ENCODE peak calls at places on chromosomes 5 and 9, in four cellular contexts. One of them, this sample, is unnamed.

GRCh38 chr9:13360188-13360587 is 80.7 kb upstream of the MPDZ start:
- DNase-seq in CD8-positive, alpha-beta memory T cell: no peak
- DNase-seq in A549: no peak
- DNase-seq in AG04450: no peak
- DNase-seq in this sample: no peak

GRCh38 chr9:134585746-134586706 is 55.6 kb upstream of the COL5A1 start:
- DNase-seq in AG04450: no peak
- DNase-seq in CD8-positive, alpha-beta memory T cell: no peak
- DNase-seq in A549: peak
- DNase-seq in this sample: no peak

GRCh38 chr9:116928283-116928682 is 241.2 kb downstream of the TRIM32 start:
- DNase-seq in AG04450: no peak
- DNase-seq in A549: no peak
- DNase-seq in CD8-positive, alpha-beta memory T cell: no peak
- DNase-seq in this sample: no peak

GRCh38 chr9:84841915-84842314 is 172.4 kb downstream of the NTRK2 start:
- DNase-seq in CD8-positive, alpha-beta memory T cell: no peak
- DNase-seq in A549: no peak
- DNase-seq in AG04450: no peak
- DNase-seq in this sample: no peak

GRCh38 chr5:135139397-135140134 is 105.5 kb upstream of the PITX1 start:
- DNase-seq in AG04450: peak
- DNase-seq in A549: peak
- DNase-seq in CD8-positive, alpha-beta memory T cell: no peak
- DNase-seq in this sample: no peak

GRCh38 chr9:97547098-97547829 is 45.8 kb downstream of the TMOD1 start:
- DNase-seq in AG04450: no peak
- DNase-seq in CD8-positive, alpha-beta memory T cell: no peak
- DNase-seq in A549: no peak
- DNase-seq in this sample: no peak

GRCh38 chr5:3024976-3025375 is 273.5 kb upstream of the IRX2 start:
- DNase-seq in CD8-positive, alpha-beta memory T cell: no peak
- DNase-seq in AG04450: no peak
- DNase-seq in A549: no peak
- DNase-seq in this sample: no peak

GRCh38 chr9:101433229-101433628 is 2.3 kb downstream of the ALDOB start:
- DNase-seq in AG04450: no peak
- DNase-seq in CD8-positive, alpha-beta memory T cell: no peak
- DNase-seq in A549: no peak
- DNase-seq in this sample: no peak

GRCh38 chr5:179294131-179294780 is 51.0 kb downstream of the ADAMTS2 start:
- DNase-seq in AG04450: no peak
- DNase-seq in CD8-positive, alpha-beta memory T cell: peak
- DNase-seq in A549: no peak
- DNase-seq in this sample: no peak

GRCh38 chr9:70817306-70817705 is 304.1 kb downstream of the TRPM3 start:
- DNase-seq in CD8-positive, alpha-beta memory T cell: no peak
- DNase-seq in A549: no peak
- DNase-seq in AG04450: no peak
- DNase-seq in this sample: no peak

GRCh38 chr9:37309136-37309535 is 113.4 kb upstream of the GRHPR start:
- DNase-seq in AG04450: no peak
- DNase-seq in A549: no peak
- DNase-seq in CD8-positive, alpha-beta memory T cell: no peak
- DNase-seq in this sample: no peak

GRCh38 chr9:128927731-128928411 is 7.1 kb downstream of the PHYHD1 start:
- DNase-seq in CD8-positive, alpha-beta memory T cell: peak
- DNase-seq in A549: peak
- DNase-seq in AG04450: no peak
- DNase-seq in this sample: peak

GRCh38 chr5:1171340-1171941 is 30.0 kb upstream of the SLC6A19 start:
- DNase-seq in AG04450: no peak
- DNase-seq in A549: no peak
- DNase-seq in CD8-positive, alpha-beta memory T cell: peak
- DNase-seq in this sample: no peak

GRCh38 chr9:138053996-138054752 is 176.6 kb downstream of the CACNA1B start:
- DNase-seq in AG04450: no peak
- DNase-seq in CD8-positive, alpha-beta memory T cell: no peak
- DNase-seq in A549: peak
- DNase-seq in this sample: no peak

GRCh38 chr5:140883927-140884697 is 2.2 kb downstream of the PCDHA13 start:
- DNase-seq in CD8-positive, alpha-beta memory T cell: no peak
- DNase-seq in AG04450: no peak
- DNase-seq in A549: no peak
- DNase-seq in this sample: no peak

GRCh38 chr9:33942471-33943083 is 106.1 kb downstream of the UBAP2 start:
- DNase-seq in CD8-positive, alpha-beta memory T cell: no peak
- DNase-seq in A549: peak
- DNase-seq in AG04450: peak
- DNase-seq in this sample: no peak

GRCh38 chr9:4861145-4861544 is 68.4 kb downstream of the RCL1 start:
- DNase-seq in AG04450: no peak
- DNase-seq in CD8-positive, alpha-beta memory T cell: no peak
- DNase-seq in A549: no peak
- DNase-seq in this sample: no peak

GRCh38 chr5:109191153-109191558 is 218.6 kb downstream of the PJA2 start:
- DNase-seq in CD8-positive, alpha-beta memory T cell: no peak
- DNase-seq in A549: no peak
- DNase-seq in AG04450: no peak
- DNase-seq in this sample: no peak

GRCh38 chr5:140073296-140073695 is 30.2 kb upstream of the NRG2 start:
- DNase-seq in A549: no peak
- DNase-seq in CD8-positive, alpha-beta memory T cell: no peak
- DNase-seq in AG04450: no peak
- DNase-seq in this sample: peak

GRCh38 chr5:122311888-122312669 is at the start of gene SNCAIP:
- DNase-seq in AG04450: no peak
- DNase-seq in CD8-positive, alpha-beta memory T cell: no peak
- DNase-seq in A549: peak
- DNase-seq in this sample: no peak

GRCh38 chr9:23451802-23452418 is 374.1 kb downstream of the ELAVL2 start:
- DNase-seq in A549: no peak
- DNase-seq in AG04450: no peak
- DNase-seq in CD8-positive, alpha-beta memory T cell: no peak
- DNase-seq in this sample: no peak

DNA sequence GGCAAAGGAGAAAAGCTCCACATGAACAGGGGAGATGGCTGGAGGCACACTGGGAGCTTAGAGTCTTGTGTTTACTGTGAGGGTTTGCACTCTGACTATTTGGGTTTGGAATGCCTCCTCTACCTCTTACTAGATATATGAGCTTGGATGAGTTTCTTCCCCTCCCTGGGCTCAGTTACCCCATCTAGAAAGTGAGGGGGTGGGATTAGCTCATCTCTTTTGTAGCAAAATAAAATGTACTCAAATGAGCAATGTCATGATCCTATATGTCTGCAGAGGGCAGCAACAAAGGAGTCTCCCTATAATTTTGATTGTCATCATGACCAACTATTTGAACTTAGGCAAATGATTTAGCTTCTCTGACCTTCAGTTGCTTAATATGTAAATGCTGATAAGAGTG is 109.0 kb downstream of the DPYSL3 start:
- DNase-seq in A549: no peak
- DNase-seq in AG04450: no peak
- DNase-seq in CD8-positive, alpha-beta memory T cell: no peak
- DNase-seq in this sample: no peak
- H3K4me3 ChIP-seq in A549: no peak
- H3K4me3 ChIP-seq in AG04450: no peak
- H3K4me3 ChIP-seq in CD8-positive, alpha-beta memory T cell: no peak
- H3K4me3 ChIP-seq in this sample: no peak

DNA sequence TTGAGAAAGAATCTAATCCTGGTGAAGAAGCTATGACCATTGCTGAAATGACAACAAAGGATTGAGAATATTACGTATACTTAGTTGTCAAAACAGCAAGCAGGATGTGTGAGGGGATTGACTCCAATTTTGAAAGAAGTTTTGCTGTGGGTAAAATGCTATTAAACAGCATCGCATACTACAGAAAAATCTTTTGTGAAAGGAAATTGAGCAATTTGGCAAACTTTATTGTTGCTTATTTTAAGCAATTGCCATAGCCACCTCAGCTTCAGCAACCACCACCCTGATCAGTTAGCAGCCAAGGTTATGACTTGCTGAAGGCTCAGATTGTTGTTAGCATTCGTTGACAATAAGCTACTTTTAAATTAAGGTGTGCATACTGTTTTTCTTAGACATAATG is 22.5 kb upstream of the ARL14EPL start:
- DNase-seq in CD8-positive, alpha-beta memory T cell: no peak
- DNase-seq in A549: no peak
- DNase-seq in AG04450: no peak
- DNase-seq in this sample: no peak
- H3K27ac ChIP-seq in CD8-positive, alpha-beta memory T cell: no peak
- H3K27ac ChIP-seq in A549: no peak
- H3K27ac ChIP-seq in AG04450: no peak
- H3K27ac ChIP-seq in this sample: no peak

DNA sequence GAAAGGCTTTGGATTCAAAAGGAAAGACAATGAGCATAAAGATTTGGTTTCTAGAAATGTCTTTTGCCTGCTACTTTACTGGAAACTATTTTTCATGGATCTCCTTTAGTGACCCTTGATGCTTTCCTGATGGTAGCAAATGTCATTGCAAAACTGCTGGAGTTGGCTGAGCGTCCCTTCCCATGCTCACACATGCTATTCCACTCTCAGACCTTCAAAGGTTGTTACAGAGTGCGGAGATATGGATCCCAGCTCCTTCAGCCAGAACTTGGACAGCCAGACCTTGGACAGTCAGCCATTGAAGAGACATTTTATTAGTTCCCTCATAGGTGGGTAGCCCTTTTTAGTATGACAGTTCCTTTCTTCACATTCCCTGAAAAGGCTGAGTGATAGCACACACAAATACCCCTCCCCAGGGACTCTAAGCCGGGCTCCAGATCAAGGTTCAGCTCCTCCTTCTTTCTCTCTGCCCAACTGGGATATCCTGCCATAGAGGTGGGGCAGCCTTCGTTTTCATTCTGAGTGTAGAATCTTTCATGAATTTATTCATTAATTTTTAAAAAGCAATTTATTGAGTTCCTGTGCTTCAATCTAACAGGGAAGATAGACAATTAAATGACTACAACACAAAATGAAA is 153.3 kb upstream of the SLC44A1 start:
- DNase-seq in A549: no peak
- DNase-seq in CD8-positive, alpha-beta memory T cell: no peak
- DNase-seq in AG04450: no peak
- DNase-seq in this sample: no peak
- H3K4me3 ChIP-seq in A549: no peak
- H3K4me3 ChIP-seq in CD8-positive, alpha-beta memory T cell: no peak
- H3K4me3 ChIP-seq in AG04450: no peak
- H3K4me3 ChIP-seq in this sample: no peak

DNA sequence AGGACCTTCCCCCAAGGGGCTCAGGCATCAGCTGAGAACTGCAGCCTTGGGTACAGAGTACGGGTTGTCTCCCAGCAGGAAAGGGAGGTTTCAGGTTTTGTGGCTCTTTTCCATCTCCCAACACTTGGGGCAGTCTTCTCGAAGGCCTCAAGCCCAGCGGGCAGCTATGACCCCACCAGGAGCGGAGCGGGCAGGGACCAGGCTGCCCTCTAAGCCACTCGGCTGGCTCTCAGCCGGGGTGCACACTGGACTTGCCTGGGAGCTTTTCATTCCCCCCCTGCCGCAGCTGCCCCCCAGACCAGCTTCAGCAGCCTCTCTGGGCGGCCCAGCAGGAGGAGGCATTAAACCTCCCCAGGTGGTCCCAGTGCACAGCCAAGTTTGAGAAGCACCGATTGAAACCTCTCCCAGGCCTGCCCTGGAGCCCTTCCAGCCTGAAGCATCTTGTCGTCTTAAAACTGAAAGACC is 20.8 kb downstream of the NTNG2 start:
- DNase-seq in CD8-positive, alpha-beta memory T cell: no peak
- DNase-seq in A549: no peak
- DNase-seq in AG04450: no peak
- DNase-seq in this sample: no peak
- H3K27ac ChIP-seq in CD8-positive, alpha-beta memory T cell: no peak
- H3K27ac ChIP-seq in A549: no peak
- H3K27ac ChIP-seq in AG04450: no peak
- H3K27ac ChIP-seq in this sample: no peak